ENCODE peak calls at places on chromosomes 4 and X, in ten cellular contexts. W is PC-3, P is GM10248, B is heart left ventricle, O is glutamatergic neuron, Q is psoas muscle, Y is breast epithelium, Z is endodermal cell, J is heart right ventricle, G is RWPE1. A is an unnamed sample.

GRCh38 chr4:151667025-151667424 is 93.8 kb downstream of the GATB start:
- DNase-seq in W (no peak), P (no peak), B (no peak), O (no peak), Q (no peak), Y (no peak), Z (peak), J (no peak), G (no peak), A (no peak)

GRCh38 chr4:102423375-102423774 is 77.8 kb upstream of the NFKB1 start:
- DNase-seq in W (no peak), P (no peak), B (no peak), O (no peak), Q (no peak), Y (no peak), Z (no peak), J (no peak), G (no peak), A (no peak)

GRCh38 chr4:95129708-95130343 is 372.1 kb downstream of the BMPR1B start:
- DNase-seq in W (peak), P (no peak), B (peak), O (no peak), Q (no peak), Y (no peak), Z (no peak), J (peak), G (peak), A (no peak)

GRCh38 chrX:123899701-123900100 is 39.8 kb downstream of the XIAP start:
- DNase-seq in W (no peak), P (no peak), B (no peak), O (no peak), Q (no peak), Y (no peak), Z (no peak), J (no peak), G (no peak), A (no peak)

GRCh38 chr4:139853309-139853708 is 187.7 kb downstream of the MGST2 start:
- DNase-seq in W (no peak), P (no peak), B (no peak), O (no peak), Q (no peak), Y (no peak), Z (peak), J (no peak), G (no peak), A (no peak)

GRCh38 chr4:94390804-94391410 is 48.3 kb upstream of the HPGDS start:
- DNase-seq in W (peak), P (peak), B (no peak), O (no peak), Q (no peak), Y (no peak), Z (no peak), J (no peak), G (peak), A (no peak)

GRCh38 chrX:136765957-136766356 is 14.8 kb downstream of the ARHGEF6 start:
- DNase-seq in W (no peak), P (no peak), B (no peak), O (no peak), Q (no peak), Y (no peak), Z (no peak), J (no peak), G (no peak), A (no peak)

GRCh38 chrX:106728337-106728736 is 1.8 kb downstream of the RNF128 start:
- DNase-seq in W (no peak), P (no peak), B (no peak), O (no peak), Q (no peak), Y (no peak), Z (no peak), J (no peak), G (no peak), A (no peak)

GRCh38 chrX:134484039-134484438 is 24.1 kb downstream of the HPRT1 start:
- DNase-seq in W (peak), P (no peak), B (no peak), O (no peak), Q (no peak), Y (no peak), Z (no peak), J (no peak), G (no peak), A (no peak)

GRCh38 chr4:121875663-121876062 is 5.4 kb upstream of the BBS7 start:
- DNase-seq in W (no peak), P (no peak), B (no peak), O (no peak), Q (no peak), Y (no peak), Z (no peak), J (no peak), G (no peak), A (no peak)

GRCh38 chrX:72060196-72060974 is 71.3 kb downstream of the RTL5 start:
- DNase-seq in W (no peak), P (no peak), B (no peak), O (peak), Q (no peak), Y (no peak), Z (peak), J (no peak), G (no peak), A (peak)

GRCh38 chr4:127188847-127189246 is 443.9 kb upstream of the INTU start:
- DNase-seq in W (peak), P (no peak), B (no peak), O (no peak), Q (no peak), Y (no peak), Z (peak), J (no peak), G (no peak), A (no peak)

GRCh38 chrX:32269877-32270276 is 941.5 kb downstream of the DMD start:
- DNase-seq in W (no peak), P (no peak), B (no peak), O (no peak), Q (no peak), Y (no peak), Z (no peak), J (no peak), G (no peak), A (no peak)

GRCh38 chr4:186725422-186726149 is 1.9 kb upstream of the FAT1 start:
- DNase-seq in W (peak), P (no peak), B (peak), O (peak), Q (peak), Y (peak), Z (peak), J (peak), G (peak), A (peak)

GRCh38 chr4:3491681-3492405 is 28.7 kb downstream of the DOK7 start:
- DNase-seq in W (no peak), P (no peak), B (no peak), O (no peak), Q (no peak), Y (no peak), Z (no peak), J (no peak), G (no peak), A (no peak)

GRCh38 chr4:168610911-168611530 is 114.2 kb downstream of the PALLD start:
- DNase-seq in W (no peak), P (no peak), B (no peak), O (no peak), Q (no peak), Y (no peak), Z (no peak), J (no peak), G (no peak), A (no peak)

GRCh38 chr4:10013722-10014121 is 7.6 kb downstream of the SLC2A9 start:
- DNase-seq in W (peak), P (peak), B (no peak), O (peak), Q (no peak), Y (no peak), Z (peak), J (peak), G (no peak), A (no peak)

GRCh38 chrX:40449396-40449795 is 131.4 kb upstream of the ATP6AP2 start:
- DNase-seq in W (no peak), P (no peak), B (no peak), O (no peak), Q (no peak), Y (peak), Z (no peak), J (no peak), G (peak), A (no peak)

GRCh38 chrX:6226646-6227444 is 1.8 kb downstream of the NLGN4X start:
- DNase-seq in W (no peak), P (no peak), B (no peak), O (peak), Q (no peak), Y (no peak), Z (peak), J (no peak), G (no peak), A (no peak)

GRCh38 chr4:112766422-112766821 is 129.5 kb downstream of the LARP7 start:
- DNase-seq in W (peak), P (peak), B (no peak), O (peak), Q (no peak), Y (no peak), Z (peak), J (no peak), G (no peak), A (no peak)

GRCh38 chr4:40515398-40516293 is 114.0 kb downstream of the RBM47 start:
- DNase-seq in W (peak), P (peak), B (no peak), O (no peak), Q (peak), Y (no peak), Z (peak), J (no peak), G (no peak), A (no peak)

GRCh38 chr4:109046549-109047171 is 255.8 kb downstream of the COL25A1 start:
- DNase-seq in W (no peak), P (no peak), B (no peak), O (no peak), Q (no peak), Y (no peak), Z (no peak), J (no peak), G (no peak), A (no peak)

GRCh38 chrX:141732031-141732430 is 33.5 kb upstream of the SPANXD start:
- DNase-seq in W (peak), P (no peak), B (no peak), O (no peak), Q (no peak), Y (no peak), Z (no peak), J (no peak), G (peak), A (no peak)

GRCh38 chr4:54877006-54877405 is 219.2 kb downstream of the KIT start:
- DNase-seq in W (peak), P (no peak), B (no peak), O (no peak), Q (no peak), Y (no peak), Z (no peak), J (no peak), G (no peak), A (no peak)

GRCh38 chr4:57124145-57124544 is 14.0 kb upstream of the IGFBP7 start:
- DNase-seq in W (no peak), P (no peak), B (no peak), O (no peak), Q (no peak), Y (no peak), Z (no peak), J (no peak), G (no peak), A (no peak)

GRCh38 chr4:150033109-150033508 is 45.1 kb upstream of the DCLK2 start:
- DNase-seq in W (no peak), P (no peak), B (no peak), O (no peak), Q (no peak), Y (no peak), Z (peak), J (no peak), G (no peak), A (no peak)

GRCh38 chr4:76011018-76011670 is 3.8 kb upstream of the CXCL9 start:
- DNase-seq in W (no peak), P (no peak), B (no peak), O (no peak), Q (no peak), Y (no peak), Z (no peak), J (no peak), G (no peak), A (no peak)

GRCh38 chr4:47862297-47862696 is 24.4 kb upstream of the CORIN start:
- DNase-seq in W (no peak), P (no peak), B (no peak), O (no peak), Q (no peak), Y (no peak), Z (no peak), J (no peak), G (no peak), A (no peak)

GRCh38 chr4:82801910-82802521 is 3.4 kb upstream of the SCD5 start:
- DNase-seq in W (peak), P (no peak), B (no peak), O (peak), Q (no peak), Y (no peak), Z (no peak), J (no peak), G (no peak), A (peak)
- TF ChIP-seq CTCF in W (peak), P (peak), B (peak), O (no peak), Q (no peak), Y (peak), Z (peak), J (no peak), G (peak), A (peak)

GRCh38 chr4:159250751-159251325 is 148.0 kb downstream of the RAPGEF2 start:
- DNase-seq in W (no peak), P (no peak), B (no peak), O (no peak), Q (no peak), Y (no peak), Z (no peak), J (no peak), G (no peak), A (no peak)

GRCh38 chr4:159258889-159259560 is 156.1 kb downstream of the RAPGEF2 start:
- DNase-seq in W (no peak), P (no peak), B (no peak), O (no peak), Q (no peak), Y (no peak), Z (no peak), J (no peak), G (no peak), A (no peak)

GRCh38 chr4:159252491-159252890 is 149.6 kb downstream of the RAPGEF2 start:
- DNase-seq in W (no peak), P (no peak), B (no peak), O (no peak), Q (no peak), Y (no peak), Z (no peak), J (no peak), G (no peak), A (no peak)

GRCh38 chr4:159256037-159256436 is 153.2 kb downstream of the RAPGEF2 start:
- DNase-seq in W (no peak), P (no peak), B (no peak), O (no peak), Q (no peak), Y (no peak), Z (no peak), J (no peak), G (no peak), A (no peak)
- TF ChIP-seq CTCF in W (peak), P (no peak), B (no peak), O (no peak), Q (no peak), Y (no peak), Z (peak), J (no peak), G (no peak), A (no peak)

GRCh38 chrX:47093248-47093647 is 15.0 kb downstream of the RGN start:
- DNase-seq in W (peak), P (no peak), B (no peak), O (no peak), Q (no peak), Y (no peak), Z (no peak), J (no peak), G (peak), A (no peak)
- TF ChIP-seq CTCF in W (peak), P (peak), B (peak), O (peak), Q (peak), Y (peak), Z (peak), J (peak), G (peak), A (peak)

GRCh38 chrX:68018248-68019203 is 414.8 kb downstream of the OPHN1 start:
- DNase-seq in W (peak), P (no peak), B (no peak), O (peak), Q (no peak), Y (no peak), Z (peak), J (no peak), G (no peak), A (no peak)
- TF ChIP-seq CTCF in W (peak), P (no peak), B (peak), O (peak), Q (peak), Y (peak), Z (peak), J (peak), G (no peak), A (peak)

GRCh38 chr4:80489798-80490197 is 154.3 kb downstream of the CFAP299 start:
- DNase-seq in W (no peak), P (no peak), B (no peak), O (no peak), Q (no peak), Y (no peak), Z (no peak), J (no peak), G (no peak), A (no peak)

GRCh38 chr4:80484707-80485106 is 149.2 kb downstream of the CFAP299 start:
- DNase-seq in W (no peak), P (no peak), B (no peak), O (no peak), Q (no peak), Y (no peak), Z (no peak), J (no peak), G (no peak), A (no peak)

GRCh38 chr4:80486603-80487002 is 151.1 kb downstream of the CFAP299 start:
- DNase-seq in W (no peak), P (no peak), B (no peak), O (no peak), Q (no peak), Y (no peak), Z (no peak), J (no peak), G (no peak), A (no peak)
- TF ChIP-seq CTCF in W (no peak), P (no peak), B (no peak), O (no peak), Q (no peak), Y (no peak), Z (peak), J (no peak), G (no peak), A (no peak)

DNA sequence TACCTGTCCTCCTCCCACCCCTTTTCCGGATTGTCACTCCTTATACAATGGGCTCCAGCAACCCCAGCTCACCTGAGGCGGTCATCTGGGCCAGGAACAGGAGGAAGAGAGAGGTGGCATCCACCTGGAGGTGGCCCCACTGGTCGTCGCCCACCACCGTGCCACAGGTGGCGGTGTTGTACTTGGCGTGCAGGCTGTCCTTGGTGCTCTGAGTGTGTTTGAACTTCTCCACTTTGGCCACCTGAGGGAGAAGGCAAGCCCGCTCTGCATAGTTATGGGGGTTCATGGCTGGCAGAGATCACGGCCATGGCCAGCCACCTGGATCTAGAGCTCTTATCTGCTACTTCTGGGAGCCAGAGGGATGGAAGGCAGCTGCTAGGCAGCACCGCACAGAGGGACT is 32.9 kb downstream of the PHKA2 start:
- DNase-seq in W (no peak), P (no peak), B (no peak), O (no peak), Q (no peak), Y (no peak), Z (peak), J (no peak), G (no peak), A (no peak)
- TF ChIP-seq CTCF in W (peak), P (no peak), B (no peak), O (no peak), Q (no peak), Y (no peak), Z (peak), J (no peak), G (no peak), A (no peak)

GRCh38 chrX:84188320-84188834 is 378 bp upstream of the RPS6KA6 start:
- DNase-seq in W (peak), P (peak), B (peak), O (peak), Q (peak), Y (peak), Z (no peak), J (peak), G (no peak), A (peak)
- TF ChIP-seq CTCF in W (no peak), P (no peak), B (no peak), O (no peak), Q (no peak), Y (no peak), Z (no peak), J (no peak), G (no peak), A (no peak)

A was measured in dorsolateral prefrontal cortex.